ENCODE peak calls at places on chromosomes 7 and 10, in six cellular contexts. A is cardiac muscle cell, C is GM23338, T is right lobe of liver, N is sigmoid colon, L is left ventricle myocardium inferior. S is an unnamed sample. For H3K36me3, the result is how much of the 10 kb centered on the place peaks cover.

GRCh38 chr7:79774150-79774549 is 320.7 kb upstream of the MAGI2 start:
- DNase-seq in A (no peak), C (no peak), T (no peak), N (no peak), L (no peak), S (no peak)

GRCh38 chr10:47042815-47043750 is 131.9 kb downstream of the PTPN20 start:
- DNase-seq in A (no peak), C (peak), T (peak), N (peak), L (no peak), S (no peak)

GRCh38 chr10:69962746-69963135 is 89.9 kb upstream of the MACROH2A2 start:
- DNase-seq in A (no peak), C (no peak), T (no peak), N (no peak), L (no peak), S (no peak)

GRCh38 chr7:117582219-117582704 is 102.4 kb downstream of the CFTR start:
- DNase-seq in A (peak), C (peak), T (peak), N (peak), L (peak), S (no peak)

GRCh38 chr7:151403764-151404163 is 6.1 kb downstream of the WDR86 start:
- DNase-seq in A (no peak), C (no peak), T (no peak), N (no peak), L (no peak), S (no peak)

GRCh38 chr7:41825927-41826480 is 123.1 kb upstream of the INHBA start:
- DNase-seq in A (no peak), C (no peak), T (no peak), N (no peak), L (no peak), S (no peak)

GRCh38 chr7:32070051-32070405 is 179 bp downstream of the PDE1C start:
- DNase-seq in A (no peak), C (no peak), T (no peak), N (no peak), L (no peak), S (no peak)

GRCh38 chr10:3955954-3956617 is 171.1 kb upstream of the KLF6 start:
- DNase-seq in A (no peak), C (peak), T (no peak), N (no peak), L (no peak), S (no peak)

GRCh38 chr10:63866747-63867140 is 345.5 kb downstream of the REEP3 start:
- DNase-seq in A (peak), C (peak), T (no peak), N (no peak), L (no peak), S (no peak)

GRCh38 chr7:114656471-114656870 is 241.9 kb downstream of the FOXP2 start:
- DNase-seq in A (no peak), C (no peak), T (no peak), N (no peak), L (no peak), S (no peak)

GRCh38 chr7:14902589-14902963 is at the start of gene DGKB:
- DNase-seq in A (peak), C (peak), T (no peak), N (peak), L (peak), S (no peak)

GRCh38 chr10:89946106-89946505 is 244.7 kb downstream of the KIF20B start:
- DNase-seq in A (peak), C (no peak), T (no peak), N (no peak), L (no peak), S (no peak)

GRCh38 chr7:22357311-22358175 is 589 bp upstream of the RAPGEF5 start:
- DNase-seq in A (peak), C (peak), T (no peak), N (no peak), L (no peak), S (peak)

GRCh38 chr7:5997210-5997808 is 11.5 kb downstream of the PMS2 start:
- DNase-seq in A (peak), C (peak), T (peak), N (no peak), L (peak), S (no peak)

GRCh38 chr10:132273304-132273944 is 34.3 kb downstream of the STK32C start:
- DNase-seq in A (no peak), C (no peak), T (no peak), N (no peak), L (no peak), S (no peak)

GRCh38 chr10:35912615-35913170 is 270.6 kb upstream of the FZD8 start:
- DNase-seq in A (peak), C (peak), T (no peak), N (no peak), L (no peak), S (no peak)

GRCh38 chr10:116679351-116679750 is 58.6 kb downstream of the PNLIPRP2 start:
- DNase-seq in A (no peak), C (no peak), T (no peak), N (no peak), L (no peak), S (no peak)

GRCh38 chr10:79084012-79084971 is 15.5 kb downstream of the ZMIZ1 start:
- DNase-seq in A (peak), C (peak), T (peak), N (peak), L (peak), S (peak)

GRCh38 chr10:14532473-14533251 is 201.9 kb upstream of the FRMD4A start:
- DNase-seq in A (no peak), C (no peak), T (no peak), N (no peak), L (no peak), S (peak)

GRCh38 chr7:89458076-89458475 is 662.5 kb upstream of the TEX47 start:
- DNase-seq in A (no peak), C (no peak), T (no peak), N (no peak), L (no peak), S (no peak)

GRCh38 chr10:62817763-62818425 is 1.7 kb upstream of the EGR2 start:
- DNase-seq in A (peak), C (peak), T (peak), N (peak), L (peak), S (peak)

GRCh38 chr10:28545967-28546644 is 13.2 kb downstream of the WAC start:
- DNase-seq in A (no peak), C (no peak), T (no peak), N (no peak), L (no peak), S (no peak)

GRCh38 chr10:50857579-50857978 is 27.8 kb downstream of the A1CF start:
- DNase-seq in A (no peak), C (peak), T (no peak), N (no peak), L (no peak), S (no peak)
- H3K4me3 ChIP-seq in A (no peak), C (no peak), T (no peak), N (no peak), L (no peak), S (no peak)

DNA sequence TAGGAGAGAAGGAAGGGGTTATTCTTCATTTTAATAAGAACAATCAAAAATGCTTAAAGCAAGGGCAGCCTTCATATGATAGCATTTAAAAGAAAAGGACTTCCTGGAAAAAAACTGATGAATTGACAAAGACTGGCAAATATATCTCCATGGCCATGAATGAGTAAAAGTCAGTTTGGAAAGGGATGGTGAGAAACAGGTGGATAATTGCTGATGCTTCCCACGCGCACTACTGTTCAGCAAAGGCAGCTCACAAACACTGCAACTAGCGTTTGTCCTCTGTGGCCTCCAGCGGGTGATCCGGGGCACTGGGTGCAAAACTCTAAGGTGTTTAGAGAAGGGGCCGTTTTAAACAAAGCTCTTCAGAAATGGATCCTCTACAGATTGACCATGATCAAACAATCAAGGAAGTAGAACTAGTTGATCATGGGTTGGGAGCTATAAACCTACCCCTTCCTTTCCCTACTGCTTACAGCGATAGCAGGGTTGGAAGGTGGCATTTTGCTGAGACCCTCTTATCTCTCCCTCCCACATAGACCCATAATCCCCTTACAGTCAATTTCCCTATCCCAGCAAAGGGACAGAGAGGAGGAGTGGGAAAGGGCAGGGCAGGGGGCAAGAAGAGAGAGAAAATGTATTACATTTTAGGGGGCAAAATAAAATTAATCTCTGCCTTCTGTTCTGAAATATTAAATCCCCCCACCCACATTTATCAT is 53.8 kb downstream of the SMURF1 start:
- DNase-seq in A (no peak), C (no peak), T (no peak), N (no peak), L (no peak), S (no peak)
- H3K36me3 ChIP-seq in A (under half), C (under half), T (under half), N (under half), L (under half), S (under half)

GRCh38 chr7:101688183-101688831 is 59.2 kb upstream of the MYL10 start:
- DNase-seq in A (peak), C (peak), T (peak), N (peak), L (peak), S (peak)
- H3K4me3 ChIP-seq in A (no peak), C (peak), T (peak), N (peak), L (peak), S (no peak)

GRCh38 chr10:122248356-122249302 is 22.5 kb upstream of the BTBD16 start:
- DNase-seq in A (no peak), C (no peak), T (no peak), N (peak), L (no peak), S (no peak)
- H3K36me3 ChIP-seq in A (under half), C (under half), T (under half), N (half or more), L (half or more), S (under half)

GRCh38 chr7:157008206-157009169 is 2.0 kb downstream of the MNX1 start:
- DNase-seq in A (no peak), C (peak), T (no peak), N (no peak), L (no peak), S (no peak)
- H3K4me3 ChIP-seq in A (no peak), C (peak), T (no peak), N (no peak), L (no peak), S (peak)

DNA sequence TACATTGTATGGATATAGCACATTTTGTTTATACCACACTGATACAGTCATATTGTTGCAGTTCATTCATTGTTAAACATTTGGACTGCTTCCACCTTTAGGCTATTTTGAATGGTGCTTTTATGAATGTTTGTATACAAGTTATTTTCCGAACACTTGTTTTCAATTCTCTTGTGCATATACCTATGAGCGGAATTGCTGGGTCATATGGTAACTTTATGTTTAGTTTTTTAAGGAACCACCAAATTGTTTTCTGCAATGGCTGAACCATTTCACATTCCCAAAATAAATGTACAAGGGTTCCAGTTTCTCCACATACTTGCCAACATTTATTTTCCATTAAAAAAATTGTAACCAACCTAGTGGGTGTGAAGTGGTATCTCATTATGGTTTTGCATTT is 4.0 kb upstream of the EXOC4 start:
- DNase-seq in A (no peak), C (no peak), T (no peak), N (no peak), L (no peak), S (no peak)
- H3K36me3 ChIP-seq in A (under half), C (under half), T (under half), N (under half), L (under half), S (under half)

GRCh38 chr10:97127960-97128850 is 57.6 kb downstream of the SLIT1 start:
- DNase-seq in A (no peak), C (no peak), T (no peak), N (peak), L (no peak), S (no peak)
- H3K4me3 ChIP-seq in A (no peak), C (no peak), T (no peak), N (no peak), L (no peak), S (no peak)

GRCh38 chr7:134447383-134447782 is 11.5 kb downstream of the AKR1B1 start:
- DNase-seq in A (no peak), C (no peak), T (no peak), N (no peak), L (no peak), S (no peak)
- H3K36me3 ChIP-seq in A (under half), C (under half), T (under half), N (half or more), L (half or more), S (under half)

S was measured in mucosa of descending colon.